ENCODE peak calls at places on chromosomes 3 and 15, in four cellular contexts. I, A, Z and H are unnamed samples.

GRCh38 chr3:129040579-129041300 is 19.8 kb upstream of the GP9 start:
- DNase-seq in I (no peak), A (peak), Z (no peak), H (no peak)

GRCh38 chr3:67401911-67402310 is 252.5 kb downstream of the SUCLG2 start:
- DNase-seq in I (no peak), A (no peak), Z (no peak), H (no peak)

GRCh38 chr3:177802151-177802900 is 605.0 kb upstream of the TBL1XR1 start:
- DNase-seq in I (no peak), A (no peak), Z (no peak), H (no peak)

GRCh38 chr3:155079795-155080546 is at the start of gene MME:
- DNase-seq in I (no peak), A (peak), Z (peak), H (no peak)

GRCh38 chr15:54502416-54503075 is 524.3 kb downstream of the UNC13C start:
- DNase-seq in I (no peak), A (no peak), Z (no peak), H (no peak)

GRCh38 chr15:66751579-66751978 is 49.5 kb downstream of the SMAD6 start:
- DNase-seq in I (no peak), A (no peak), Z (no peak), H (no peak)

GRCh38 chr3:10224794-10225660 is 23.2 kb upstream of the TATDN2 start:
- DNase-seq in I (no peak), A (peak), Z (peak), H (no peak)

GRCh38 chr3:99683465-99683864 is 45.1 kb downstream of the COL8A1 start:
- DNase-seq in I (no peak), A (no peak), Z (no peak), H (no peak)

GRCh38 chr3:13841141-13841540 is 38.7 kb downstream of the WNT7A start:
- DNase-seq in I (no peak), A (no peak), Z (no peak), H (no peak)

GRCh38 chr3:32414527-32415202 is 23.0 kb downstream of the CMTM7 start:
- DNase-seq in I (no peak), A (no peak), Z (no peak), H (no peak)

GRCh38 chr3:64880926-64881325 is 193.1 kb upstream of the ADAMTS9 start:
- DNase-seq in I (no peak), A (no peak), Z (no peak), H (no peak)

GRCh38 chr3:64885055-64885454 is 197.3 kb upstream of the ADAMTS9 start:
- DNase-seq in I (no peak), A (no peak), Z (no peak), H (no peak)

GRCh38 chr3:64888840-64889239 is 201.0 kb upstream of the ADAMTS9 start:
- DNase-seq in I (no peak), A (no peak), Z (no peak), H (no peak)

GRCh38 chr3:64888165-64888564 is 200.4 kb upstream of the ADAMTS9 start:
- DNase-seq in I (no peak), A (no peak), Z (no peak), H (no peak)

GRCh38 chr3:64884574-64884973 is 196.8 kb upstream of the ADAMTS9 start:
- DNase-seq in I (no peak), A (no peak), Z (no peak), H (no peak)
- TF ChIP-seq POLR2AphosphoS5 in I (no peak), A (no peak), Z (no peak), H (no peak)

DNA sequence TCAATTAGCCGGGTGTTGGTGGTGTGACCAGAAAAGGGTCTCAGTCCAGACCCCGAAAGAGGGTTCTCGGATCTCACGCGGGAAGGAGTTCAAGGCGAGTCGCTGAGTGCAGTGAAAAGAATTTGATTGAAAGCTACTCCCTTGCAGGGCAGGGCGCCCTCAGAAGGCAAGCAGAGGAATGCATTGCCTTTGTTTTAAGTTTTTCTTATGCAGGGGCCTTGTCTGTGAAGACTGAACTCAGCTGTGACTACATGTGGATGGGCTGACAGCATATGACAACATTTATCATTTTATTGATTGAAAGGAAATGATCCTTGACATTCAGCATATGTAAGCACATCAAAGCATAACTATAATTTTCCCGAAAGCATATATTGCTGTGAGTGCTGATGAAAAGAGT is 11.8 kb downstream of the CPN2 start:
- DNase-seq in I (no peak), A (peak), Z (no peak), H (no peak)
- TF ChIP-seq EZH2 in I (no peak), A (no peak), Z (no peak), H (no peak)

GRCh38 chr3:24042879-24043567 is 97.9 kb downstream of the NR1D2 start:
- DNase-seq in I (no peak), A (no peak), Z (no peak), H (no peak)

GRCh38 chr3:24043985-24044384 is 98.9 kb downstream of the NR1D2 start:
- DNase-seq in I (no peak), A (no peak), Z (no peak), H (no peak)

GRCh38 chr3:24037971-24038370 is 92.9 kb downstream of the NR1D2 start:
- DNase-seq in I (no peak), A (no peak), Z (no peak), H (no peak)

GRCh38 chr3:24046214-24046613 is 101.1 kb downstream of the NR1D2 start:
- DNase-seq in I (no peak), A (no peak), Z (no peak), H (no peak)

DNA sequence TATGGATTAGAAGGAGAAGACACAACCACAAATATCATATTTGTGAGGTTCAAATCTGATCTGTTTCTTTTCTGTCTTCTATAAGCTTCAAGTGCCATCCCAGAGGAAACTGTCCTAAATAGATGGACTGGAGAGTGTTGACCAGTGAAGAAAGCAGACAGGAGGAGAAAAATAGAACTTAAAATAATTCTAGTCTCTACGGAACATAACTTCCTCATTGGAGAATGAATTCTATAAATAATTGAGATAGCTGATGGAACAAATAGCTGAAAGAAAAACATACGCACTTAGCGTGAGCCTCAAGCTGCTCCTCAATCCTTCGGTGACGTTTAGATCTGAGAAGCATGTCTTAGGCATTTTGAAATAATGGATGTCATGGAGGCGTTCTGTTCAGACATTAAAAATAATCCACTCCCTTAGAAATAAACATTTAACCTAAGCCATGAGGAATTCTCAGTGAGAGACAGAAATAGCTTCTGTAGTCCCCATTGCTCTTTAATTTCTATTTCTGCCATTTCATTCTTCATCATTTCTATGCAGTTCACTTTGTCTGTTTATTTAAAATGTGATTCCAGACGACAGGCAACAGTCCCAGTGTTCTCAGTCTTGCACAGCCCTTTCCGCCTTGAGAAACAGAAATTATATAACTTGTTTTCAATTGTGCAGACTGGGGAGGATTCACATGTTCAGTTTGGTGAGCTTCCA is 97.2 kb downstream of the NR1D2 start:
- DNase-seq in I (no peak), A (no peak), Z (no peak), H (no peak)
- TF ChIP-seq POLR2AphosphoS5 in I (no peak), A (no peak), Z (no peak), H (no peak)

DNA sequence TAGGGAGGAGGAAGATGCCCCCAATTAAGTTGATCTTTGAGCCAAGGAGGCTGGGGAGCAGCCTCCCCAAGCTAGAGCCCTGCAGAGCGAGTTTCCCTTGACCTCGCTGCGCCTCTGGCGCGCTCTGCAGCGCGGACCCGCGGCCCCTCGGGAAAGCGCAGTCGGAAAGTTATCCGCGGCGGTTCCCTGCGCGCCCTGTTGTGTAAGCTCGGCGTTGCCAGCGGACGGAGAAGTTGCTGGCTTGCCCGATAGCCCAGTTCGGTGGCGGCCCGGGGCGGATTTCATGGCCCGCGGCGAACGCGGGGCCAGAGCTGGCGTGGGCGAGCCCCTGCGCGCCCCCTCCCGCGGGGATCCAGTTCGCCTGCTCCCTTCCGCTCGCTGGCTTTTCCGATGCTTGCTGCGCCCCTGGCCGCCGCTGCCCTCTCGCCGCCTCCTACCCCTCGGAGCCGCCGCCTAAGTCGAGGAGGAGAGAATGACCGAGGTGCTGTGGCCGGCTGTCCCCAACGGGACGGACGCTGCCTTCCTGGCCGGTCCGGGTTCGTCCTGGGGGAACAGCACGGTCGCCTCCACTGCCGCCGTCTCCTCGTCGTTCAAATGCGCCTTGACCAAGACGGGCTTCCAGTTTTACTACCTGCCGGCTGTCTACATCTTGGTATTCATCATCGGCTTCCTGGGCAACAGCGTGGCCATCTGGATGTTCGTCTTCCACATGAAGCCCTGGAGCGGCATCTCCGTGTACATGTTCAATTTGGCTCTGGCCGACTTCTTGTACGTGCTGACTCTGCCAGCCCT is 576 bp downstream of the P2RY1 start:
- DNase-seq in I (no peak), A (peak), Z (peak), H (no peak)
- TF ChIP-seq EZH2 in I (no peak), A (no peak), Z (no peak), H (no peak)

GRCh38 chr3:12813967-12814366 is 17.5 kb downstream of the CAND2 start:
- DNase-seq in I (no peak), A (no peak), Z (no peak), H (no peak)
- TF ChIP-seq POLR2AphosphoS5 in I (no peak), A (no peak), Z (no peak), H (no peak)

DNA sequence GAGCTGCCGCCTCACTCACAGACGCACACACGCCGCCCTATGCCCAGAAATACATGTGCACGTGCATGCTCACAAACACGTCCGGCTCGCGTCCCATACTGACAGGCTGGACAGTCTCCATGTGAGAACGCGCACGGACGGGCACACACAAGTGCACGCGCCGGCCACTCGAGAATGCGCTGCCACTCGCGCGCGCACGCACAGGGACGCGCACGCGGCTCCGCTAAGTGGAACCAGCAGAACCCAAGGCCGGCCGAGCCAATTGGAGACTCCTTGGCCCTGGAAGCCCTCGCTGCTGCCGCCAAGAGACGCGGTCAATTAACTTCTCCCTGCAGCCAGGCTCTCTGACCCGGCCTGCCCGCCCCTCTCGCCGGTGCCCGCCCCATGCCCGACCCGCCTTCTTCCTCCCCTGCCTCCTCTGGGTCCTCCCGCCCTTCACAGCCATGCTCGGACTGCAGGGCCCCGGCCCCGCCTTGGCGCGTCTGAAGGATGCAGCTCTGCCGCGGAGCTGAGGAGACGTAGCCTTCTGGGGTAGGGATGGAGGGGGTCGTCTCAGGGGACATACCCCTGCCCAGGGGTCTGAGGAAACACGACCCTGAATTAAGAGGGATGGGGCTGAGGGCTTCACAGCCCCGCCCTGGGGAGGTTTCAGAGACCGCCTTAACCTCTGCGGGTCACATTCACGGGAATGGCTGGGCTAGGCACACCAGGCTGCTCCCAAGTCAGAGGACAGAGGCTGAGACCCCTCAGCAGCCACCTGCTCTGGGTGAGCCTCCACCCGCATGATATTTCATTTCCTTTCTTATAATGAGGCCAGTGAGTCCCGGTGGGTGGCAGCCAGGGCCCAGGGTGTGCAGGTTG is 15.0 kb downstream of the PTH1R start:
- DNase-seq in I (no peak), A (peak), Z (peak), H (no peak)
- TF ChIP-seq EZH2 in I (no peak), A (peak), Z (no peak), H (no peak)

DNA sequence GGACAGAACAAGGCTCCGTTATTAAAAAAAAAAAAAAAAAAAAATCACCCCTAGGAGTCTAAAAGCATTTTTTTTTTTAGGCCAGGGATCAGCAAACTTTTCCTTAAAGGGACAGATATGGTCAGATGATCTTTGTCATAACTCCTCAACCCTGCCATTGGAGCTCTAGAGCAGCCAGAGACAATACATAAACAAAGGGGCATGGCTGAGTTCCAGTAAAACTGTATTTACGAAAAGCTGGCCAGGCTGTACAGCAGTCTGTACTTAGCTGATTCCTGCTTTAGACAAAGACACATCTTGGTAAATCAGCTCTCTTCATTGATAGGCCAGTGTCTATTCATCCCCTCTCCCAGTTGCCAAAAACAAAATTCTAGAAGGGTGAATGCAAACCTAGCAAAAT is 35.1 kb downstream of the SENP8 start:
- DNase-seq in I (no peak), A (no peak), Z (peak), H (no peak)
- TF ChIP-seq POLR2AphosphoS5 in I (no peak), A (no peak), Z (no peak), H (no peak)

GRCh38 chr15:31298707-31299172 is 27.9 kb upstream of the KLF13 start:
- DNase-seq in I (no peak), A (no peak), Z (peak), H (no peak)

GRCh38 chr15:31300208-31300661 is 26.4 kb upstream of the KLF13 start:
- DNase-seq in I (no peak), A (no peak), Z (peak), H (no peak)

GRCh38 chr15:31297880-31298456 is 28.7 kb upstream of the KLF13 start:
- DNase-seq in I (no peak), A (no peak), Z (peak), H (no peak)

GRCh38 chr15:31300981-31301686 is 25.5 kb upstream of the KLF13 start:
- DNase-seq in I (no peak), A (no peak), Z (peak), H (no peak)

GRCh38 chr15:31299588-31300207 is 26.9 kb upstream of the KLF13 start:
- DNase-seq in I (no peak), A (no peak), Z (peak), H (no peak)
- TF ChIP-seq EZH2 in I (no peak), A (no peak), Z (no peak), H (no peak)